ENCODE peak calls at places on chromosomes 13 and 19, in four cellular contexts. N is GM23248, F is pancreas, V is Daoy. O is an unnamed sample.

GRCh38 chr19:20969898-20970297 is 46.8 kb downstream of the ZNF85 start:
- DNase-seq in F (no peak), V (no peak), N (no peak), O (no peak)

GRCh38 chr13:24861617-24862362 is 97.8 kb downstream of the RNF17 start:
- DNase-seq in N (no peak), F (no peak), V (no peak), O (no peak)

GRCh38 chr13:27359203-27359821 is 65.1 kb upstream of the GTF3A start:
- DNase-seq in N (peak), V (peak), F (peak), O (peak)

GRCh38 chr19:18044825-18045304 is 36.9 kb downstream of the ARRDC2 start:
- DNase-seq in N (peak), V (peak), F (peak), O (peak)

GRCh38 chr19:41321600-41322270 is 11.8 kb downstream of the CCDC97 start:
- DNase-seq in F (no peak), V (peak), N (peak), O (peak)

GRCh38 chr19:18058208-18059009 is 28.3 kb downstream of the IL12RB1 start:
- DNase-seq in F (peak), V (peak), N (peak), O (peak)

GRCh38 chr13:43911283-43911682 is 31.6 kb downstream of the LACC1 start:
- DNase-seq in N (no peak), F (no peak), V (no peak), O (no peak)

GRCh38 chr13:99974939-99975561 is 3.5 kb upstream of the ZIC5 start:
- DNase-seq in F (no peak), V (no peak), N (no peak), O (no peak)

GRCh38 chr19:38739440-38740251 is 4.6 kb downstream of the CAPN12 start:
- DNase-seq in V (no peak), F (peak), N (no peak), O (peak)

GRCh38 chr19:56596676-56597075 is 1.6 kb downstream of the ZNF71 start:
- DNase-seq in V (no peak), F (no peak), N (no peak), O (no peak)

GRCh38 chr19:16415806-16416205 is 56.0 kb downstream of the EPS15L1 start:
- DNase-seq in F (no peak), V (no peak), N (no peak), O (no peak)

GRCh38 chr13:94549241-94550029 is 46.5 kb downstream of the TGDS start:
- DNase-seq in V (peak), N (peak), F (peak), O (peak)

GRCh38 chr19:23800281-23800680 is 41.6 kb upstream of the ZNF681 start:
- DNase-seq in F (no peak), V (no peak), N (no peak), O (no peak)

GRCh38 chr19:16668176-16668575 is 7.2 kb downstream of the TMEM38A start:
- DNase-seq in N (no peak), F (no peak), V (no peak), O (no peak)

GRCh38 chr13:40438999-40439797 is 227.2 kb downstream of the FOXO1 start:
- DNase-seq in F (no peak), V (peak), N (peak), O (no peak)

GRCh38 chr13:111429064-111429558 is 108.7 kb downstream of the TEX29 start:
- DNase-seq in F (peak), V (peak), N (peak), O (peak)